ENCODE peak calls at places on chromosome 20, in six cellular contexts. R is CD4-positive, alpha-beta T cell; K is CD8-positive, alpha-beta T cell; S is colonic mucosa; C is RWPE1; X is lower lobe of right lung. O is an unnamed sample.

GRCh38 chr20:44650777-44651493 is 564 bp downstream of the ADA start:
- DNase-seq in R (peak), K (peak), S (peak), C (no peak), X (no peak), O (no peak)

GRCh38 chr20:58718121-58718563 is 25.5 kb downstream of the NPEPL1 start:
- DNase-seq in R (no peak), K (no peak), S (peak), C (no peak), X (no peak), O (no peak)

GRCh38 chr20:62816879-62817873 is at the start of gene COL9A3:
- DNase-seq in R (no peak), K (no peak), S (no peak), C (no peak), X (no peak), O (no peak)

GRCh38 chr20:20668639-20669038 is 43.8 kb downstream of the RALGAPA2 start:
- DNase-seq in R (no peak), K (no peak), S (no peak), C (no peak), X (no peak), O (no peak)

GRCh38 chr20:61806314-61806713 is 259.4 kb downstream of the TAF4 start:
- DNase-seq in R (no peak), K (no peak), S (no peak), C (no peak), X (peak), O (no peak)

GRCh38 chr20:5835234-5835845 is 85.1 kb downstream of the SHLD1 start:
- DNase-seq in R (peak), K (peak), S (no peak), C (peak), X (no peak), O (no peak)

GRCh38 chr20:23550227-23550626 is 18.1 kb downstream of the CST9L start:
- DNase-seq in R (no peak), K (no peak), S (no peak), C (peak), X (no peak), O (no peak)

GRCh38 chr20:24033151-24033550 is 44.6 kb upstream of the GGTLC1 start:
- DNase-seq in R (no peak), K (no peak), S (no peak), C (no peak), X (no peak), O (no peak)

GRCh38 chr20:3728876-3729275 is 3.6 kb upstream of the HSPA12B start:
- DNase-seq in R (no peak), K (no peak), S (no peak), C (no peak), X (no peak), O (no peak)

GRCh38 chr20:9996944-9997343 is 37.8 kb upstream of the ANKEF1 start:
- DNase-seq in R (no peak), K (no peak), S (no peak), C (no peak), X (no peak), O (no peak)

GRCh38 chr20:19976595-19977372 is 40.4 kb upstream of the NAA20 start:
- DNase-seq in R (no peak), K (no peak), S (no peak), C (peak), X (peak), O (no peak)

GRCh38 chr20:64080013-64080812 is at the start of gene OPRL1:
- DNase-seq in R (no peak), K (no peak), S (no peak), C (peak), X (no peak), O (no peak)

GRCh38 chr20:56181593-56181992 is 66.9 kb upstream of the MC3R start:
- DNase-seq in R (no peak), K (no peak), S (no peak), C (no peak), X (no peak), O (no peak)
- TF ChIP-seq CTCF in R (no peak), K (no peak), S (no peak), C (peak), X (peak), O (no peak)

DNA sequence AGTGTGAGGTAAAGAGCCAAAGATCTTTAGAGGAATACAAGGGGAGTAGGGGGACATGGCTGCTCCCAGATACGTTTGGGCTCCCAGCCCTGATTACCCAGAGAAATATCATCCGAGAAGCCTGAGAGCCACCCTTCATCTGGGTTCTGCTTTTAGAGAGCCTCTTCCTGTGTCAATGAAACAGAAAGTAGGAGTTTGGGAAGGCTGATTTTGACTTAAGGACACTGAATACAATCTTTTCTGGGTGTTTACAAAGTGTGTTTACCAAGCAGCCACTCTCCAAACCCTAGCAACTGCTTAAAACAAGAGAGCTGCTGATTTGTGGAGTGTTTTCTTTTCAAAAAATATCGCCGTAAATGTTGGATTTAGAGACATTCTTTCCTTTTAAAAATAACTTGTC is 12.6 kb downstream of the MAFB start:
- DNase-seq in R (no peak), K (no peak), S (no peak), C (no peak), X (no peak), O (no peak)
- TF ChIP-seq CTCF in R (no peak), K (no peak), S (no peak), C (no peak), X (no peak), O (no peak)

GRCh38 chr20:15378151-15378550 is 1040.7 kb upstream of the FLRT3 start:
- DNase-seq in R (no peak), K (no peak), S (no peak), C (no peak), X (no peak), O (no peak)
- TF ChIP-seq CTCF in R (no peak), K (no peak), S (no peak), C (no peak), X (no peak), O (no peak)

GRCh38 chr20:50136822-50137599 is 16.5 kb downstream of the PEDS1 start:
- DNase-seq in R (no peak), K (no peak), S (no peak), C (peak), X (no peak), O (no peak)

GRCh38 chr20:50130995-50131394 is 18.0 kb upstream of the UBE2V1 start:
- DNase-seq in R (no peak), K (no peak), S (no peak), C (no peak), X (no peak), O (no peak)

GRCh38 chr20:50130346-50130703 is 17.4 kb upstream of the UBE2V1 start:
- DNase-seq in R (no peak), K (no peak), S (no peak), C (no peak), X (no peak), O (no peak)

GRCh38 chr20:50133041-50133440 is 20.1 kb upstream of the UBE2V1 start:
- DNase-seq in R (no peak), K (no peak), S (no peak), C (no peak), X (no peak), O (no peak)

DNA sequence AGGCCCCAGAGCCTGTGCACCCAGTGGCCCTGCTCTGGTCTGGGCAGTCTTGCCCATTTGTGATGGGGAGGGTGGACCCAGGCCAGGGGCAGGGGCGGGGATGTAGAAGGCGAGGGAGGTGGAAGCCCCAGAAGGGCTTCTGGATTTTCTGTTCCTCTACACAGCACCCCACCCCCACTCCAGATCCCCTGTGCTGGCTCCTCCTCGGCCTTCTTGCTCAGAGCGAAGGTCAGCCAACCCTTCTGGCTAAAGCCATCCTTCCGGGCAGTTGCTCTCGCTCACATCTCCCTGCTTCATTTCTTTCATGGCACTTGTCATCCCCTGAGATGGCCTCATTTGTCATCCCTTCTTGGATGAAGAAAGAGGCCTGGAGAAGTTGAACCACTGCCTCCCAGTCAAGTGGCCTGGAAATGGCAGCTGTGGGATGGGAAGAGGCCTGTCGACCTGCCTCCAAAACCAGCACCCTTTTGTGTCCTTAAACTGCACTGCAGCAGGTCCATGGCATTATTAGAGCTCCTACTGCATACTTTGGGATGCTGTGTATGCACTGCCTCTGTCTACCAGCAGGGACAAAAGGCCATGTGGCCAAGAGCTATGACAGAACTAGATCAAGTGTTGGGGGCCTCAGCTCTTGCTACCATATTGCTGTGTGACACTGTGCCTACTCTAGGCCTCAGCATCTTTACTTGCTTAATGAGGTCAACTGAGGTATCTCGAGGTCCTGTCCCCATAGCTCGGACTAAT is 19.9 kb downstream of the PEDS1 start:
- DNase-seq in R (no peak), K (no peak), S (no peak), C (no peak), X (no peak), O (no peak)
- TF ChIP-seq CTCF in R (no peak), K (no peak), S (no peak), C (no peak), X (no peak), O (no peak)

GRCh38 chr20:11919046-11919445 is 1.4 kb downstream of the BTBD3 start:
- DNase-seq in R (no peak), K (no peak), S (no peak), C (no peak), X (no peak), O (no peak)

GRCh38 chr20:11918280-11918952 is 723 bp downstream of the BTBD3 start:
- DNase-seq in R (no peak), K (no peak), S (no peak), C (no peak), X (no peak), O (no peak)

GRCh38 chr20:11919571-11919970 is 1.9 kb downstream of the BTBD3 start:
- DNase-seq in R (no peak), K (no peak), S (no peak), C (no peak), X (no peak), O (no peak)

GRCh38 chr20:11920083-11920482 is 2.4 kb downstream of the BTBD3 start:
- DNase-seq in R (no peak), K (no peak), S (no peak), C (no peak), X (no peak), O (no peak)

DNA sequence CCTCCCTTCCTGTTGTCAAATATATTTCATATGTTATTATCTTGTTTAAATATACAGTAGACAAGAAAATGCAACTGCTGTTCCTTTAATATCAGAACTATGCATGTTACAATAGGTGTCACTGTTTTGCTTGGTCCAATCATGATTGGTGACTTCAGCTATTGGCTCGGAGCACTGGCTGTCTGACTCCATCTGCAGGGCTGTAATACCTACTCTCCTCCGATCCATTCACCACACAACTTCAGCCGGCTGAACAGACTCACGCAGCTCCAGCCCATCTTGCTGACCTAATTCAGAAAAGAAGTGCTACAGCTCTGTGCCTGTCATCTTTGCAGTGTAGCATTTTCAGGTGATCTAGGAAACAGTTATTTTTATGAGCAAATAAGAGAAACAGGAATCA is at the start of gene BTBD3:
- DNase-seq in R (no peak), K (no peak), S (peak), C (no peak), X (peak), O (no peak)
- TF ChIP-seq CTCF in R (no peak), K (no peak), S (no peak), C (no peak), X (no peak), O (no peak)

GRCh38 chr20:53658327-53658726 is 64.7 kb upstream of the ZNF217 start:
- DNase-seq in R (no peak), K (no peak), S (no peak), C (no peak), X (no peak), O (no peak)

GRCh38 chr20:53662595-53662994 is 69.0 kb upstream of the ZNF217 start:
- DNase-seq in R (no peak), K (no peak), S (no peak), C (no peak), X (no peak), O (no peak)

GRCh38 chr20:53658973-53659372 is 65.3 kb upstream of the ZNF217 start:
- DNase-seq in R (no peak), K (no peak), S (no peak), C (no peak), X (no peak), O (no peak)

GRCh38 chr20:53660947-53661381 is 67.3 kb upstream of the ZNF217 start:
- DNase-seq in R (no peak), K (no peak), S (no peak), C (no peak), X (no peak), O (no peak)

DNA sequence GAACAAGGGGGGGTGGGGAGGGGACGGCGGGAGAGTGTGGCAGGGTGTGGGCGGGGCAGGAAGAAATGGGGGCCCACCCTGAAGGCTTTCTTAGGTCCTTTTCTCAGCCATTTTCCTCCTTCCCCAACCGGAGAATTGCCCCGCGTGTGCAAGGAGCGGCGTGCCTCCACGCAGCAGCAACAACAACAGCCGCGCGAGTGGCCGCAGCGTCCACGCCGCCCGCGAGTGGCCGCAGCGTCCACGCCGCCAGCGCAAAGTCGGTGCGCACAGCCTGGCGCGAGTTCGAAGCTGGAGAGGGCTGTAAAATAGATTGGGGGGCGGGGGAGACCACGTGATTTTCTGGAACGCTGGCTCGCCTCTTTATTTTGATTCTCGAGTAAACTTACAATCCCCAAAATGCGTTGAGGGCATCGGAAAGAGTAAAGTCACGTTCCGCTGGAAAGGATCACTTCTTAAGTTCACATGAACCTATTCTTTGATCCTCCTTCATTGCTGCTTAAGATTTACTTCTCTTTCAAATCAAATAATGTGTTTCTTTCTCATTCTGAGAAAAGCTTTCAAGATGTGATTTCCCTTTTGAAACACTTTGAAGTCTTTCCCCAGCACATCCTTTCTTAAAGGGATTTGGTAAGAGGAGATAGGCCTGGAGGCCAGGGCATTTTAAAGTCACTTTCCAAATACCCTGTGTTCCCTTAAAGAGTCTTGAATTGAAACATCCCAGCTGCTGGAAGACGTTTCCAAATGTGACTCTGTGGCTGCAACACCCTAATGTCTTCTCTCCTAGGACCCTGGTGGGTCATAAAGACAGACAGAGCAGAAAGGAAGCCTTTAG is 66.7 kb upstream of the ZNF217 start:
- DNase-seq in R (no peak), K (peak), S (peak), C (no peak), X (no peak), O (no peak)
- TF ChIP-seq CTCF in R (no peak), K (no peak), S (no peak), C (no peak), X (no peak), O (no peak)

GRCh38 chr20:48986899-48987298 is 59.2 kb upstream of the CSE1L start:
- DNase-seq in R (no peak), K (no peak), S (no peak), C (peak), X (no peak), O (no peak)
- TF ChIP-seq CTCF in R (no peak), K (no peak), S (no peak), C (peak), X (no peak), O (no peak)

DNA sequence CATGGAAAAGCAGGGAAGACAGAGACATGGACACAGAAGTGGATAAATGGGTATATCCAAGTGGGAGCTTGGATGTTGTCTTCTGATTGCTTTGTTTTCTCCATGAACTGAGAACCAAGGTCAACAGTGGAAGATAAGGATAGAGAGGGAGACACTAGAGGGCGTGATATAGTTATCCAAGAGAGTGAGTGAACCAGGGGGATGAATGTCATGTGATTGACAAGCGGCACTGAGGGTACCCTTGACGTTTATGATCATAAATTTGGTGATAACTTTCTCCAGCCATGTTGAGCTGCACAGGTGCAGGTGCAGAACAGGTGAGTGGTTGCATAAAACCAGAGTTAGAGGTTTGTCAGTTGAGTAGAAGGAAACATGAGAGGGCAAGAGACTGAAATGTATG is 20.7 kb downstream of the EBF4 start:
- DNase-seq in R (no peak), K (no peak), S (no peak), C (no peak), X (no peak), O (no peak)
- TF ChIP-seq CTCF in R (peak), K (peak), S (no peak), C (no peak), X (peak), O (no peak)

GRCh38 chr20:36273414-36274247 is 32.5 kb upstream of the DLGAP4 start:
- DNase-seq in R (no peak), K (no peak), S (no peak), C (peak), X (no peak), O (no peak)
- TF ChIP-seq CTCF in R (no peak), K (no peak), S (no peak), C (peak), X (no peak), O (no peak)

O was measured in omental fat pad.